ENCODE peak calls at places on chromosomes 12 and 14, in eight cellular contexts. S is stromal cell of bone marrow; H is AG09319; N is left ventricle myocardium inferior; B is HT1080; G is mesothelial cell of epicardium; L is activated CD8-positive, alpha-beta memory T cell treated with anti-CD3 and anti-CD28 coated beads for 4 hours; U is NT2/D1. T is an unnamed sample.

GRCh38 chr12:99767809-99768208 is 120.3 kb downstream of the GARIN6 start:
- DNase-seq in S (peak; percentile 14), H (no peak), N (no peak), B (no peak), G (no peak), L (no peak), U (no peak), T (no peak)

GRCh38 chr14:73633517-73634332 is 11.1 kb upstream of the DNAL1 start:
- DNase-seq in S (peak; percentile 44), H (peak; percentile 28), N (peak; percentile 37), B (peak; percentile 55), G (no peak), L (peak; percentile 25), U (no peak), T (peak; percentile 62)

GRCh38 chr12:124296295-124296915 is 1.5 kb downstream of the RFLNA start:
- DNase-seq in S (no peak), H (no peak), N (no peak), B (no peak), G (no peak), L (no peak), U (no peak), T (no peak)

GRCh38 chr12:20475542-20475941 is 107.2 kb downstream of the PDE3A start:
- DNase-seq in S (no peak), H (no peak), N (no peak), B (no peak), G (no peak), L (no peak), U (no peak), T (no peak)

GRCh38 chr12:52390739-52391617 is 5.5 kb upstream of the KRT84 start:
- DNase-seq in S (no peak), H (no peak), N (no peak), B (peak; percentile 22), G (no peak), L (no peak), U (peak; percentile 30), T (peak; percentile 23)

GRCh38 chr14:36553650-36554260 is 28.7 kb downstream of the NKX2-8 start:
- DNase-seq in S (peak; percentile 28), H (peak; percentile 43), N (no peak), B (peak; percentile 47), G (no peak), L (no peak), U (peak; percentile 8), T (no peak)

GRCh38 chr14:65838565-65838964 is 426.0 kb downstream of the FUT8 start:
- DNase-seq in S (no peak), H (no peak), N (no peak), B (peak; percentile 30), G (no peak), L (no peak), U (no peak), T (no peak)

GRCh38 chr12:124938606-124939427 is 24.4 kb upstream of the UBC start:
- DNase-seq in S (peak; percentile 83), H (peak; percentile 79), N (peak; percentile 57), B (peak; percentile 48), G (no peak), L (peak; percentile 39), U (no peak), T (no peak)

GRCh38 chr12:103780093-103780440 is 61.0 kb downstream of the NT5DC3 start:
- DNase-seq in S (no peak), H (no peak), N (no peak), B (peak; percentile 35), G (no peak), L (no peak), U (no peak), T (no peak)

GRCh38 chr14:33871394-33871793 is 79.5 kb downstream of the EGLN3 start:
- DNase-seq in S (no peak), H (no peak), N (no peak), B (no peak), G (no peak), L (no peak), U (no peak), T (no peak)

GRCh38 chr12:10967409-10967808 is 19.3 kb downstream of the TAS2R50 start:
- DNase-seq in S (peak; percentile 22), H (peak; percentile 83), N (no peak), B (peak; percentile 31), G (no peak), L (no peak), U (no peak), T (no peak)

GRCh38 chr14:21840765-21841164 is 167.1 kb upstream of the OR4E1 start:
- DNase-seq in S (no peak), H (no peak), N (no peak), B (peak; percentile 22), G (no peak), L (no peak), U (no peak), T (no peak)

GRCh38 chr12:123171967-123172366 is 21.1 kb upstream of the PITPNM2 start:
- DNase-seq in S (no peak), H (no peak), N (no peak), B (no peak), G (no peak), L (no peak), U (no peak), T (no peak)

GRCh38 chr12:152440-152839 is 61.5 kb downstream of the SLC6A12 start:
- DNase-seq in S (no peak), H (no peak), N (no peak), B (no peak), G (no peak), L (no peak), U (no peak), T (no peak)

GRCh38 chr14:68283378-68284123 is 464.0 kb downstream of the RAD51B start:
- DNase-seq in S (no peak), H (no peak), N (peak; percentile 29), B (no peak), G (no peak), L (peak; percentile 35), U (no peak), T (no peak)

GRCh38 chr12:4441355-4442330 is 4.0 kb downstream of the FGF6 start:
- DNase-seq in S (no peak), H (no peak), N (no peak), B (peak; percentile 67), G (no peak), L (no peak), U (peak; percentile 98), T (no peak)

GRCh38 chr12:64669270-64669842 is 59.1 kb downstream of the RASSF3 start:
- DNase-seq in S (no peak), H (no peak), N (peak; percentile 59), B (peak; percentile 71), G (no peak), L (peak; percentile 12), U (no peak), T (no peak)

GRCh38 chr12:42759622-42760273 is 170.2 kb upstream of the PRICKLE1 start:
- DNase-seq in S (peak; percentile 58), H (peak; percentile 63), N (peak; percentile 71), B (no peak), G (no peak), L (no peak), U (no peak), T (no peak)

GRCh38 chr12:17381211-17381610 is 708.8 kb downstream of the RERGL start:
- DNase-seq in S (no peak), H (no peak), N (no peak), B (no peak), G (no peak), L (no peak), U (no peak), T (no peak)

GRCh38 chr12:75660805-75661404 is 149.5 kb upstream of the KRR1 start:
- DNase-seq in S (peak; percentile 81), H (no peak), N (no peak), B (peak; percentile 97), G (no peak), L (no peak), U (no peak), T (no peak)

GRCh38 chr12:57242691-57243454 is 8.1 kb downstream of the STAC3 start:
- DNase-seq in S (no peak), H (no peak), N (no peak), B (no peak), G (peak; percentile 68), L (no peak), U (peak; percentile 90), T (peak; percentile 94)

GRCh38 chr12:106586803-106587684 is 4.2 kb downstream of the RFX4 start:
- DNase-seq in S (no peak), H (no peak), N (no peak), B (no peak), G (no peak), L (no peak), U (no peak), T (peak; percentile 57)

GRCh38 chr12:29888777-29889176 is 105.0 kb upstream of the TMTC1 start:
- DNase-seq in S (no peak), H (no peak), N (no peak), B (no peak), G (no peak), L (no peak), U (no peak), T (no peak)

GRCh38 chr14:72243309-72243708 is 311.1 kb downstream of the RGS6 start:
- DNase-seq in S (no peak), H (no peak), N (no peak), B (no peak), G (no peak), L (no peak), U (peak; percentile 11), T (no peak)

GRCh38 chr14:104433401-104434213 is 146.0 kb upstream of the C14orf180 start:
- DNase-seq in S (no peak), H (no peak), N (no peak), B (no peak), G (peak; percentile 17), L (no peak), U (no peak), T (no peak)

GRCh38 chr14:51472881-51473280 is 178.8 kb upstream of the FRMD6 start:
- DNase-seq in S (no peak), H (no peak), N (no peak), B (no peak), G (no peak), L (no peak), U (no peak), T (no peak)

GRCh38 chr14:36227344-36227743 is 50.8 kb upstream of the PTCSC3 start:
- DNase-seq in S (no peak), H (no peak), N (no peak), B (no peak), G (no peak), L (no peak), U (no peak), T (no peak)

GRCh38 chr12:67099858-67100257 is 169.3 kb upstream of the CAND1 start:
- DNase-seq in S (no peak), H (no peak), N (no peak), B (no peak), G (no peak), L (no peak), U (no peak), T (no peak)

GRCh38 chr12:14326699-14327098 is 38.8 kb upstream of the ATF7IP start:
- DNase-seq in S (no peak), H (no peak), N (no peak), B (no peak), G (no peak), L (no peak), U (no peak), T (no peak)

GRCh38 chr14:61269321-61270083 is 11.6 kb downstream of the TMEM30B start:
- DNase-seq in S (no peak), H (no peak), N (peak; percentile 50), B (peak; percentile 67), G (peak; percentile 45), L (peak; percentile 61), U (no peak), T (peak; percentile 60)

GRCh38 chr12:88391556-88391955 is 188.7 kb downstream of the KITLG start:
- DNase-seq in S (peak; percentile 85), H (peak; percentile 83), N (no peak), B (peak; percentile 52), G (no peak), L (no peak), U (no peak), T (no peak)

GRCh38 chr14:68896132-68896531 is 83.0 kb downstream of the ACTN1 start:
- DNase-seq in S (no peak), H (no peak), N (no peak), B (no peak), G (no peak), L (no peak), U (no peak), T (no peak)

GRCh38 chr14:77603654-77604270 is 12.7 kb downstream of the SPTLC2 start:
- DNase-seq in S (no peak), H (no peak), N (peak; percentile 22), B (peak; percentile 45), G (no peak), L (no peak), U (no peak), T (no peak)

GRCh38 chr12:57127710-57128518 is at the start of gene LRP1:
- DNase-seq in S (peak; percentile 83), H (peak; percentile 93), N (peak; percentile 87), B (peak; percentile 80), G (peak; percentile 72), L (peak; percentile 64), U (peak; percentile 79), T (peak; percentile 76)

T was measured in neural crest cell.